ENCODE peak calls at places on chromosomes 2 and 18, in seven cellular contexts. H, L, M, N, R, W and Y are unnamed samples.
A peak's percentile ranks its signal among the peaks of the same experiment; 100 is the strongest.

GRCh38 chr18:63273170-63273925 is 46.2 kb downstream of the BCL2 start:
- DNase-seq in W (no peak), R (no peak), H (no peak), L (no peak), N (no peak), M (no peak), Y (no peak)

GRCh38 chr2:1736997-1737480 is 7.3 kb downstream of the PXDN start:
- DNase-seq in R (no peak), W (no peak), M (no peak), L (no peak), H (no peak), N (no peak), Y (peak; percentile 80)

GRCh38 chr2:20179755-20180594 is 45.0 kb downstream of the SDC1 start:
- DNase-seq in N (no peak), W (no peak), R (no peak), H (no peak), M (no peak), L (no peak), Y (no peak)

GRCh38 chr2:204354442-204354856 is 190.8 kb upstream of the PARD3B start:
- DNase-seq in N (no peak), W (no peak), R (no peak), L (no peak), M (no peak), H (no peak), Y (no peak)

GRCh38 chr18:55763298-55763697 is 175.3 kb upstream of the TCF4 start:
- DNase-seq in W (no peak), M (no peak), L (no peak), N (no peak), R (no peak), H (no peak), Y (peak; percentile 46)

GRCh38 chr18:62637403-62637802 is 77.9 kb upstream of the PHLPP1 start:
- DNase-seq in H (no peak), R (no peak), N (no peak), M (no peak), W (no peak), L (no peak), Y (no peak)

GRCh38 chr18:28903366-28903765 is 726.4 kb upstream of the CDH2 start:
- DNase-seq in L (no peak), R (no peak), N (no peak), M (no peak), W (no peak), H (no peak), Y (peak; percentile 20)

GRCh38 chr2:237873382-237873781 is 14.0 kb downstream of the RAMP1 start:
- DNase-seq in W (no peak), N (peak; percentile 37), H (no peak), L (no peak), R (no peak), M (no peak), Y (no peak)

GRCh38 chr2:122643725-122644329 is 888.4 kb downstream of the TSN start:
- DNase-seq in R (no peak), N (no peak), H (no peak), W (no peak), M (peak; percentile 14), L (peak; percentile 97), Y (peak; percentile 77)

GRCh38 chr2:96556441-96557330 is 20.1 kb downstream of the ARID5A start:
- DNase-seq in R (peak; percentile 53), L (no peak), N (no peak), M (peak; percentile 11), W (peak; percentile 38), H (peak; percentile 64), Y (peak; percentile 84)

GRCh38 chr2:101442042-101442666 is 32.8 kb downstream of the RFX8 start:
- DNase-seq in M (no peak), N (no peak), L (no peak), R (no peak), H (no peak), W (no peak), Y (peak; percentile 53)

GRCh38 chr2:239153806-239154591 is 246.8 kb downstream of the HDAC4 start:
- DNase-seq in R (no peak), M (no peak), W (no peak), L (no peak), H (no peak), N (no peak), Y (no peak)

GRCh38 chr2:58734365-58734764 is 493.2 kb upstream of the FANCL start:
- DNase-seq in L (no peak), M (no peak), H (no peak), W (no peak), N (no peak), R (no peak), Y (no peak)

GRCh38 chr18:48337053-48337452 is 72.1 kb downstream of the ZBTB7C start:
- DNase-seq in L (no peak), N (no peak), R (no peak), W (no peak), H (no peak), M (no peak), Y (no peak)

GRCh38 chr18:44632469-44633145 is 48.1 kb upstream of the SETBP1 start:
- DNase-seq in W (no peak), L (no peak), M (no peak), N (no peak), H (no peak), R (no peak), Y (no peak)

GRCh38 chr2:44351088-44351487 is 10.2 kb downstream of the PREPL start:
- DNase-seq in N (no peak), L (no peak), M (no peak), R (no peak), W (no peak), H (no peak), Y (peak; percentile 80)

GRCh38 chr2:101883860-101884259 is 107.9 kb upstream of the IL1R2 start:
- DNase-seq in H (peak; percentile 34), N (peak; percentile 45), L (peak; percentile 36), R (no peak), W (no peak), M (peak; percentile 55), Y (peak; percentile 67)

GRCh38 chr2:60470340-60470739 is 83.1 kb downstream of the BCL11A start:
- DNase-seq in L (no peak), H (no peak), R (no peak), W (no peak), M (no peak), N (no peak), Y (no peak)

GRCh38 chr18:79916546-79917350 is 34.7 kb downstream of the SLC66A2 start:
- DNase-seq in L (no peak), N (no peak), W (no peak), M (no peak), H (no peak), R (no peak), Y (no peak)

GRCh38 chr2:200814276-200814815 is 2.6 kb downstream of the BZW1 start:
- DNase-seq in R (no peak), N (no peak), M (no peak), W (no peak), L (no peak), H (no peak), Y (no peak)

GRCh38 chr2:68357608-68358337 is 7.3 kb upstream of the PLEK start:
- DNase-seq in M (peak; percentile 53), R (no peak), L (peak; percentile 22), W (no peak), N (no peak), H (no peak), Y (peak; percentile 66)

GRCh38 chr2:86787701-86788100 is 3.0 kb downstream of the CD8A start:
- DNase-seq in R (no peak), H (peak; percentile 79), W (no peak), N (peak; percentile 79), M (peak; percentile 57), L (peak; percentile 5), Y (no peak)

GRCh38 chr2:146312899-146313298 is 1531.9 kb upstream of the ACVR2A start:
- DNase-seq in N (no peak), W (no peak), M (peak; percentile 28), H (no peak), R (no peak), L (no peak), Y (peak; percentile 2)

GRCh38 chr18:2597639-2598038 is 26.3 kb downstream of the NDC80 start:
- DNase-seq in N (peak; percentile 58), L (no peak), H (peak; percentile 34), R (no peak), M (no peak), W (no peak), Y (no peak)

GRCh38 chr2:132669854-132670103 is 226 bp downstream of the LYPD1 start:
- DNase-seq in M (no peak), H (no peak), N (no peak), W (no peak), L (no peak), R (no peak), Y (no peak)

GRCh38 chr2:239103125-239104098 is 255.5 kb downstream of the TWIST2 start:
- DNase-seq in M (no peak), R (no peak), L (no peak), N (no peak), H (peak; percentile 0), W (no peak), Y (no peak)

GRCh38 chr18:48921305-48922202 is 29.2 kb downstream of the SMAD7 start:
- DNase-seq in N (no peak), M (no peak), R (no peak), W (no peak), L (no peak), H (no peak), Y (no peak)

GRCh38 chr18:21242141-21243040 is at the start of gene GREB1L:
- DNase-seq in N (no peak), R (no peak), M (peak; percentile 25), H (no peak), W (no peak), L (peak; percentile 23), Y (peak; percentile 60)

GRCh38 chr18:6024740-6025139 is 129.4 kb upstream of the TMEM200C start:
- DNase-seq in M (no peak), N (no peak), H (no peak), R (no peak), L (no peak), W (no peak), Y (no peak)

GRCh38 chr18:53991805-53992204 is 232.7 kb downstream of the MBD2 start:
- DNase-seq in W (no peak), L (no peak), R (no peak), M (no peak), N (no peak), H (no peak), Y (no peak)

GRCh38 chr18:22674300-22674699 is 256.6 kb upstream of the CTAGE1 start:
- DNase-seq in L (no peak), N (no peak), H (no peak), W (no peak), M (no peak), R (no peak), Y (peak; percentile 78)

GRCh38 chr2:104860141-104860790 is 6.4 kb downstream of the POU3F3 start:
- DNase-seq in M (peak; percentile 38), W (no peak), H (no peak), R (no peak), N (no peak), L (no peak), Y (no peak)

GRCh38 chr2:203689424-203690109 is 16.9 kb upstream of the CD28 start:
- DNase-seq in M (no peak), H (no peak), L (no peak), N (no peak), R (peak; percentile 20), W (no peak), Y (no peak)

GRCh38 chr2:239108459-239108858 is 260.6 kb downstream of the TWIST2 start:
- DNase-seq in R (no peak), L (no peak), H (no peak), W (no peak), N (no peak), M (no peak), Y (no peak)

GRCh38 chr2:200931227-200931626 is 32.2 kb downstream of the ORC2 start:
- DNase-seq in W (no peak), N (no peak), H (no peak), M (no peak), L (no peak), R (no peak), Y (no peak)

GRCh38 chr2:122543815-122544214 is 788.4 kb downstream of the TSN start:
- DNase-seq in N (no peak), H (no peak), M (no peak), W (no peak), L (no peak), R (no peak), Y (peak; percentile 20)

GRCh38 chr2:36459725-36460137 is 104.2 kb downstream of the CRIM1 start:
- DNase-seq in N (no peak), H (no peak), M (peak; percentile 32), L (peak; percentile 55), W (no peak), R (no peak), Y (no peak)

GRCh38 chr2:37617119-37617892 is 54.1 kb downstream of the CDC42EP3 start:
- DNase-seq in W (no peak), R (no peak), L (no peak), N (no peak), M (no peak), H (no peak), Y (no peak)